ENCODE peak calls at places on chromosomes 7 and 10, in four cellular contexts. J, O, E and H are unnamed samples. For H3K27me3 and H3K36me3, the result is how much of the 10 kb centered on the place peaks cover.

GRCh38 chr10:26857991-26858706 is 2.6 kb downstream of the ABI1 start:
- DNase-seq in J (no peak), O (no peak), E (peak), H (peak)

GRCh38 chr7:7474436-7474835 is 61.2 kb downstream of the COL28A1 start:
- DNase-seq in J (no peak), E (no peak), O (no peak), H (no peak)

GRCh38 chr10:43942096-43942885 is 293.6 kb upstream of the ZNF32 start:
- DNase-seq in O (no peak), E (peak), J (no peak), H (no peak)

GRCh38 chr10:773562-774161 is 84.2 kb upstream of the DIP2C start:
- DNase-seq in O (no peak), E (no peak), J (no peak), H (no peak)

GRCh38 chr10:31999261-31999660 is 57.0 kb downstream of the KIF5B start:
- DNase-seq in O (no peak), E (no peak), J (no peak), H (no peak)

GRCh38 chr10:1596482-1596881 is 140.8 kb downstream of the ADARB2 start:
- DNase-seq in O (no peak), E (no peak), J (no peak), H (no peak)

GRCh38 chr10:26486985-26487850 is 49.1 kb downstream of the APBB1IP start:
- DNase-seq in O (peak), J (peak), E (peak), H (peak)

GRCh38 chr10:72001026-72001380 is 36.8 kb downstream of the CHST3 start:
- DNase-seq in O (no peak), J (no peak), E (peak), H (no peak)

GRCh38 chr10:125783957-125784356 is 8.3 kb upstream of the MMP21 start:
- DNase-seq in O (no peak), J (no peak), E (no peak), H (no peak)

GRCh38 chr7:93646538-93646937 is 72.0 kb upstream of the CALCR start:
- DNase-seq in E (no peak), O (no peak), J (no peak), H (no peak)

DNA sequence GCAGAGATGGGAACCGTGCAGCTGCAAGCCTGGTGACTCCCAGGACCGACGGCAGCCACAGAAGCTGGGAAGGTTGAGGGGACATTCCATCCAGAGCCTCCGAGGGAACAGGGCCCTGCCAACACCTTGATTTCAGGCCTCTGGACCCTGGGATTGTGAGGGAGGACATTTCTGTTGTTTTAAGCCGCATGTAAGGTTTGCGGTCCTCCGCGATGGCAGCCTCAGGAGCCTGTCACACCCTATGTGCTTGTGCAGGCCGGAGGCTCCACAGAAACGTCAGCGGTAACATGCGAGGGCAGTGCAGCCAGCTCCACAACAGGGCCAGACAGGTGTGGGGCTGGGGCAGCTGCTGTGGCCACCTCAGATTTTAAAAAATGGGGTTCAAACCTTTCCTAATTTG is 144.7 kb upstream of the SHH start:
- DNase-seq in E (no peak), O (no peak), J (no peak), H (no peak)
- H3K27me3 ChIP-seq in E (under half), O (under half), J (under half), H (under half)

GRCh38 chr7:6148724-6149360 is 117.7 kb downstream of the ANKRD61 start:
- DNase-seq in J (no peak), O (no peak), E (no peak), H (no peak)
- H3K36me3 ChIP-seq in J (under half), O (under half), E (half or more), H (under half)

GRCh38 chr10:129967579-129968019 is 3.5 kb upstream of the EBF3 start:
- DNase-seq in O (no peak), J (no peak), E (no peak), H (no peak)
- H3K27me3 ChIP-seq in O (under half), J (half or more), E (half or more), H (half or more)

GRCh38 chr7:22331704-22332103 is 25.2 kb downstream of the RAPGEF5 start:
- DNase-seq in E (peak), J (no peak), O (no peak), H (no peak)

GRCh38 chr7:22330903-22331302 is 26.1 kb downstream of the RAPGEF5 start:
- DNase-seq in O (no peak), E (no peak), J (no peak), H (no peak)

GRCh38 chr7:22332481-22332880 is 24.5 kb downstream of the RAPGEF5 start:
- DNase-seq in E (no peak), O (no peak), J (no peak), H (peak)

GRCh38 chr7:22333680-22334141 is 23.2 kb downstream of the RAPGEF5 start:
- DNase-seq in O (no peak), E (no peak), J (no peak), H (peak)

DNA sequence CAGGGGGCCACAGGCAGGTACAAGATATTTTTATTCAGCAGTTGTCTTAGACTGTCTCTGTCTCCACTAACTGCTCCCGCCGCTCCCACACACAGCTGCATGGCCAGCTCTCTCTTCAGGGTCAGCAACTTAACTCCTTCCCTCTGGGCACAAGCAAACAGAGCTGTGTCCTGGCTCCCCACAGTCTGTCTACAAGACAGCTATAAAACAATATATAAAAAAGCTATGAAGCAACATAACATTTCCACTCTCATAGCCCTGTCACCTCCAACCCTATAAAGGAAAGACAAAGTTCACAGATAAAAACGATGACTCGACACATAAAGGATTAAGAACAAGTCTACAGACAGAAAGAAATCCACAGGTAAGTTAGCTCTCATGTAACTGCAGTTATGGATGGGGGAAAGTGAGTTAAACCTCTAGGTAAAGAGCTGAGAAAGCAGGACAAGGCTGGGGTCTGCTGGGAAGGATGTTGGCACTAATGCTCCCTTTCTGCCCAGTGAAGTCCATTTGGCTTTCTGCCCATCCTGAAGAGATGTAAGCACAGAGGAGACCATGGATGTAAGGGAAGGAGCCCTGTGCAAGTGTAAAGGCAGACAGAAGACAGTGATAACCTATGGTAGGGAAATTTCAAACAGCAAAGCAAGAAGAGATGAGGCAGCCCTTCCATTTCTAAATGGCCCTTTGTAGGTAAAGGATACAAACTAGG is 27.0 kb downstream of the RAPGEF5 start:
- DNase-seq in J (no peak), E (no peak), O (no peak), H (no peak)
- H3K36me3 ChIP-seq in J (under half), E (under half), O (under half), H (under half)

GRCh38 chr10:117556356-117556755 is 13.8 kb downstream of the EMX2 start:
- DNase-seq in E (no peak), O (no peak), J (no peak), H (no peak)

GRCh38 chr10:117555017-117555416 is 12.5 kb downstream of the EMX2 start:
- DNase-seq in J (no peak), E (no peak), O (no peak), H (no peak)

GRCh38 chr10:117554371-117554770 is 11.8 kb downstream of the EMX2 start:
- DNase-seq in J (no peak), O (no peak), E (no peak), H (no peak)

GRCh38 chr10:117553815-117554172 is 11.2 kb downstream of the EMX2 start:
- DNase-seq in J (no peak), O (no peak), E (no peak), H (no peak)

DNA sequence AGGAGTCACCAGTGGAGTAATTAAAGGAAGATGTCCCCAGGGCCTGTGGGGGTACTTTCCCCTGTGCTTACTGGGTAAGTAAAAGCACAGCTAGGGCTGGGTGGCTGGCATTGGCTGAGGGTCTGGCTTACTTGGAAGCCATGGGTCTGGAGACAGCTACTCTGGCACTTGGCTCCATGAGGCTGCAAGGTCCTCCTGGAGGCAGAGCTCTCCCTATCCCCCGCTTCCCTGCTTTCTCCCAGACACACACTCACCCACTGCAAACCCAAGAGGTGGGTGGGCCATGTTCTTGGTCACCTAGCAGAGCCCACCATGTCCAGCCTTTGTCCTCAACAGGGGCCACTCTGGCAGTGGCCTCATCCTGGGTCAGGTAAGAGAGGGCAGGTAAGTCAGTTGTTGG is 13.3 kb downstream of the EMX2 start:
- DNase-seq in O (no peak), J (no peak), E (no peak), H (no peak)
- H3K27me3 ChIP-seq in O (under half), J (under half), E (under half), H (under half)

GRCh38 chr10:122249991-122250750 is 20.9 kb upstream of the BTBD16 start:
- DNase-seq in J (no peak), E (no peak), O (no peak), H (no peak)

GRCh38 chr10:122253605-122254004 is 17.5 kb upstream of the BTBD16 start:
- DNase-seq in J (no peak), E (no peak), O (no peak), H (no peak)

GRCh38 chr10:122252805-122253204 is 18.3 kb upstream of the BTBD16 start:
- DNase-seq in J (no peak), E (no peak), O (no peak), H (no peak)

GRCh38 chr10:122249303-122249850 is 21.7 kb upstream of the BTBD16 start:
- DNase-seq in O (no peak), J (no peak), E (no peak), H (no peak)

GRCh38 chr10:122251459-122252255 is 19.4 kb upstream of the BTBD16 start:
- DNase-seq in E (no peak), J (no peak), O (no peak), H (no peak)
- H3K36me3 ChIP-seq in E (under half), J (under half), O (under half), H (under half)

DNA sequence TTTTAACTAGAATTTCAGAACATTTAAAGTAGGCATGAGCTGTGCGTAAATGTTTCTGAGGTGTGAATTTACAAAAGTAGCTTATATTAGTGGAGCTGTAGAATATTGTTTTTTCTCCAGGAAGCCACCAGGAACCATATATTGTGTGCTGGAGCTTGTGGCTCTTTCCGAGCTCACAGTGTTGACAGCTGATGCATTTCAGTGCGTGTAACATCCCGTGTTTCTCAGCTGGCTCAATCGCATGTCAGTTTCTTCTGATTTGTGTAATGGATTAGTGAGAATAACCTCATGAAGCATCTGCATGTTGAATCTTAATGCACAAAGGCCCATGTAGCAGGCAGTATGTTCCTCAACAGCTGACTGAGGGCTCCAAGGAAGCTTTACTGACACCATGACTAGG is 39.3 kb downstream of the VKORC1L1 start:
- DNase-seq in J (no peak), E (no peak), O (no peak), H (no peak)
- H3K27me3 ChIP-seq in J (under half), E (under half), O (under half), H (under half)

GRCh38 chr7:70182516-70182915 is 584.2 kb downstream of the AUTS2 start:
- DNase-seq in J (no peak), E (no peak), O (no peak), H (no peak)

GRCh38 chr7:70178787-70179186 is 580.5 kb downstream of the AUTS2 start:
- DNase-seq in O (no peak), E (peak), J (peak), H (peak)

GRCh38 chr7:70177166-70177565 is 578.9 kb downstream of the AUTS2 start:
- DNase-seq in E (peak), O (no peak), J (no peak), H (peak)

GRCh38 chr7:70183278-70183677 is 585.0 kb downstream of the AUTS2 start:
- DNase-seq in E (no peak), J (no peak), O (no peak), H (no peak)

DNA sequence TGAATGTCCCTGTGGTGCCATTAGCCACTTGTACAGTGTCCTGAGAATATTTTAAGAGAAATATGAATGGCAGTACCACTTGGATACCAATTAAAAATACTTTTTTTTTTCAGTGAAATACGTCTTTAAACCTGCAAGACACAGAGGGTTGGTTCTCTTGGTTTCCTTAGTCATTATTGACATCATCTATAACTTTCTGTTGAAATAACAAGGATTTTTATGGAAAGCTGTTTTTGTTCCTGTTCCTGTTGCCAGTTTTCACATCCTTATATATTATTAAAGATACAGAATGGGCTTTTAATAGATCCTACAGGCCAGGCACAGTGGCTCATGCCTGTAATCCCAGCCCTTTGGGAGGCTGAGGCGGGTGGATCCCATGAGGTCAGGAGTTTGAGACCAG is 579.9 kb downstream of the AUTS2 start:
- DNase-seq in E (peak), O (no peak), J (no peak), H (no peak)
- H3K36me3 ChIP-seq in E (under half), O (under half), J (under half), H (under half)